ENCODE peak calls at places on chromosomes 5 and 9, in four cellular contexts. One of them, this sample, is unnamed.

GRCh38 chr5:74672215-74672877 is 12.7 kb upstream of the HEXB start:
- DNase-seq in mesendoderm: no peak
- DNase-seq in Peyer's patch: no peak
- DNase-seq in suprapubic skin: no peak
- DNase-seq in this sample: no peak

GRCh38 chr5:12330381-12330780 is 426.1 kb upstream of the CTNND2 start:
- DNase-seq in mesendoderm: peak; percentile 58
- DNase-seq in Peyer's patch: no peak
- DNase-seq in suprapubic skin: no peak
- DNase-seq in this sample: no peak

GRCh38 chr9:112711050-112711689 is 6.7 kb downstream of the INIP start:
- DNase-seq in mesendoderm: peak; percentile 56
- DNase-seq in Peyer's patch: no peak
- DNase-seq in suprapubic skin: no peak
- DNase-seq in this sample: peak; percentile 21

GRCh38 chr5:76256116-76256889 is 146.8 kb upstream of the IQGAP2 start:
- DNase-seq in mesendoderm: peak; percentile 84
- DNase-seq in Peyer's patch: peak; percentile 59
- DNase-seq in suprapubic skin: no peak
- DNase-seq in this sample: peak; percentile 61

GRCh38 chr5:167853421-167853820 is 438.0 kb upstream of the WWC1 start:
- DNase-seq in mesendoderm: no peak
- DNase-seq in Peyer's patch: no peak
- DNase-seq in suprapubic skin: no peak
- DNase-seq in this sample: no peak

GRCh38 chr5:157266286-157267007 is 524 bp downstream of the CYFIP2 start:
- DNase-seq in mesendoderm: peak; percentile 49
- DNase-seq in Peyer's patch: peak; percentile 75
- DNase-seq in suprapubic skin: no peak
- DNase-seq in this sample: peak; percentile 81

GRCh38 chr5:36569456-36569855 is 37.0 kb upstream of the SLC1A3 start:
- DNase-seq in mesendoderm: no peak
- DNase-seq in Peyer's patch: no peak
- DNase-seq in suprapubic skin: peak; percentile 65
- DNase-seq in this sample: no peak

GRCh38 chr5:138790684-138791083 is 37.5 kb downstream of the CTNNA1 start:
- DNase-seq in mesendoderm: no peak
- DNase-seq in Peyer's patch: no peak
- DNase-seq in suprapubic skin: no peak
- DNase-seq in this sample: no peak

GRCh38 chr9:118192807-118193206 is 488.6 kb downstream of the TLR4 start:
- DNase-seq in mesendoderm: no peak
- DNase-seq in Peyer's patch: no peak
- DNase-seq in suprapubic skin: no peak
- DNase-seq in this sample: no peak

GRCh38 chr5:123095694-123096120 is 6.7 kb downstream of the PRDM6 start:
- DNase-seq in mesendoderm: no peak
- DNase-seq in Peyer's patch: no peak
- DNase-seq in suprapubic skin: no peak
- DNase-seq in this sample: peak; percentile 38

GRCh38 chr5:123094919-123095693 is 6.1 kb downstream of the PRDM6 start:
- DNase-seq in mesendoderm: peak; percentile 69
- DNase-seq in Peyer's patch: no peak
- DNase-seq in suprapubic skin: no peak
- DNase-seq in this sample: peak; percentile 90

GRCh38 chr5:123093279-123094226 is 4.5 kb downstream of the PRDM6 start:
- DNase-seq in mesendoderm: peak; percentile 67
- DNase-seq in Peyer's patch: no peak
- DNase-seq in suprapubic skin: no peak
- DNase-seq in this sample: peak; percentile 72

GRCh38 chr5:123092696-123093095 is 3.7 kb downstream of the PRDM6 start:
- DNase-seq in mesendoderm: peak; percentile 13
- DNase-seq in Peyer's patch: no peak
- DNase-seq in suprapubic skin: no peak
- DNase-seq in this sample: no peak

GRCh38 chr5:123094227-123094918 is 5.3 kb downstream of the PRDM6 start:
- DNase-seq in mesendoderm: peak; percentile 18
- DNase-seq in Peyer's patch: no peak
- DNase-seq in suprapubic skin: no peak
- DNase-seq in this sample: peak; percentile 61
- H3K4me3 ChIP-seq in mesendoderm: no peak overlapping the region
- H3K4me3 ChIP-seq in Peyer's patch: no peak overlapping the region
- H3K4me3 ChIP-seq in suprapubic skin: no peak overlapping the region
- H3K4me3 ChIP-seq in this sample: peak overlapping the region; percentile 41

GRCh38 chr9:25677301-25678146 is 720 bp downstream of the TUSC1 start:
- DNase-seq in mesendoderm: peak; percentile 86
- DNase-seq in Peyer's patch: peak; percentile 94
- DNase-seq in suprapubic skin: peak; percentile 90
- DNase-seq in this sample: peak; percentile 17

GRCh38 chr9:25681270-25681669 is 3.0 kb upstream of the TUSC1 start:
- DNase-seq in mesendoderm: no peak
- DNase-seq in Peyer's patch: no peak
- DNase-seq in suprapubic skin: no peak
- DNase-seq in this sample: no peak

GRCh38 chr9:25678147-25678666 is at the start of gene TUSC1:
- DNase-seq in mesendoderm: peak; percentile 57
- DNase-seq in Peyer's patch: peak; percentile 88
- DNase-seq in suprapubic skin: peak; percentile 92
- DNase-seq in this sample: peak; percentile 20

DNA sequence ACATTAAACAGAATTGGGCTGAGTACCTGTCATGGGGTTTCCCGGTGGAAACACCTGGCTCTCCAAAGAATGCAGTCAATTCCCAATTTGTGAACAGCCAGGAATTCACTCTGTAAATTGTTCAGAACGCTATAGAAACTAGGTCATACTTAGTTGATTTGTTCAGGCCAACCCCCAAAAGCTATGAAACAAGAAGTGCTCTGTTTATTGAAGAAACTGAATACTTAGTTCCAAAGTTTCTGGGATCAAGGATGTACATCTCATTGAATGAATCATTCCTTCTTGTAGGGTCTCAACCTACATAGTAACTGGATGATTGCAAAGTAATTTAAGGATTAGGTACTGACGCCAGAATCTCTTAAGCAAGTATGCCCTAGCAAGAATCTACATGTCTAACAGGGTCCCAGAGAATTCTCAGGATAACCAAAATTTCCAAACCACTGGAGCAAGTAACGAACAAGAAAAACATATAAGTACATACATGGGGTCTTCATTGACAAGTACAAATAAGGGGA is 659 bp upstream of the TUSC1 start:
- DNase-seq in mesendoderm: no peak
- DNase-seq in Peyer's patch: no peak
- DNase-seq in suprapubic skin: no peak
- DNase-seq in this sample: no peak
- H3K4me3 ChIP-seq in mesendoderm: no peak overlapping the region
- H3K4me3 ChIP-seq in Peyer's patch: peak overlapping the region; percentile 45
- H3K4me3 ChIP-seq in suprapubic skin: peak overlapping the region; percentile 95
- H3K4me3 ChIP-seq in this sample: no peak overlapping the region

DNA sequence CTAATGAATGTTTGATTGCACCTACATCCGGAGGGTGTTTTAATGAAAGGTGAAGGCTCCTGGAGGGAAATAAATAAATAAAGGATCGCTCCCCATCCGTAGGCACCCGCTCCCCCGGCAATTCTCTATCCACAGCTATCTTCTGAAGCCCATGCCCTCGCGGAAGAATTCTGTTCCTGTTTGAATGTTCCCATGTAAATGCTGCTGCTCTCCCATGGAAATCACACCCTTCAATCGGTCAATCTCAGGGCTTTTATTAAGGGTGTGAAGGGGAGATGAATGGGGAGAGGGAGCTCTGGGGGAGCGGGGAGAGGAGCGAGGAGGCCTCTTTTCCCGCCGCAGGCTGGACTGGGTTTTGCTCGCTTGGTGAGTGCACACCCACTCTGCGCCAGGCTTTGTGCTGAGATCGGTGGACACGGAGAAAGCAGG is 21.1 kb upstream of the ARAP3 start:
- DNase-seq in mesendoderm: no peak
- DNase-seq in Peyer's patch: no peak
- DNase-seq in suprapubic skin: no peak
- DNase-seq in this sample: peak; percentile 62
- H3K4me3 ChIP-seq in mesendoderm: no peak overlapping the region
- H3K4me3 ChIP-seq in Peyer's patch: peak overlapping the region; percentile 58
- H3K4me3 ChIP-seq in suprapubic skin: peak overlapping the region; percentile 58
- H3K4me3 ChIP-seq in this sample: peak overlapping the region; percentile 61

DNA sequence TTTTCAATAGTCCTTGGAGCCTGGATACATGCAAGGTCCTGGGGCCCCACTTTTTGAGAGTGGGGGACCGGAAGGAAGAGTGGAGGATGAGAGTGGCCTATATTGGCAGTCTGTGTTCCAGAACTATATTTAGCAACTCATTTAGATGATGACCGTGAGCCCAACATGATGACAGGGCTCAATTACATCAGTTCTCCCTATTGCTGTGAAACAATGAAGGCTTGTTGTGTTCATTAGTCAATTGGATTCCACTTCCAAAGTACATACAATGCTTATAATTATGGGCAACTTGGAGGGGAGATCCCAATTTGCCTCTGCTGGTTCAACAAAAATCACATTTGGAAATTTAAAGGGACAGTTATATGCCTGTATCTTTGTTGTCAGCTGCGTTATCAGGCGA is 91.0 kb downstream of the TARS1 start:
- DNase-seq in mesendoderm: no peak
- DNase-seq in Peyer's patch: no peak
- DNase-seq in suprapubic skin: no peak
- DNase-seq in this sample: no peak
- H3K4me3 ChIP-seq in mesendoderm: no peak overlapping the region
- H3K4me3 ChIP-seq in Peyer's patch: no peak overlapping the region
- H3K4me3 ChIP-seq in suprapubic skin: no peak overlapping the region
- H3K4me3 ChIP-seq in this sample: no peak overlapping the region

GRCh38 chr9:81559197-81559596 is 130.2 kb downstream of the TLE1 start:
- DNase-seq in mesendoderm: no peak
- DNase-seq in Peyer's patch: no peak
- DNase-seq in suprapubic skin: no peak
- DNase-seq in this sample: no peak
- H3K4me3 ChIP-seq in mesendoderm: no peak overlapping the region
- H3K4me3 ChIP-seq in Peyer's patch: no peak overlapping the region
- H3K4me3 ChIP-seq in suprapubic skin: no peak overlapping the region
- H3K4me3 ChIP-seq in this sample: no peak overlapping the region

DNA sequence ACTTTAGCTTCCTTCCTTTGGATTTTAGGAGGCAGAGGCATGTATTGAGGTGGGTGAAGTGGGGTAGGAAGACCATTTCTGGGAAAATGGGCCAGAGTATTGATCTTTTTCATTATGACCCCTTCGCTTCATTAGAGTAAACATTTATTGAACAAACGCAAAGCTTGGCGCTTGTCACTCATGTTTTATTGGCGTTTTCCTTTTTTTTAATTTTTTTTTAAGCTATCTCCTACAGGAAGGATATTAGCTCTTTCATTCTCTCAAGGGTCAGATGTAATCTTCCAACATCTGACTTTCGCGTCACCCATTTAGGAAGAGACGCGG is 273 bp upstream of the SUB1 start:
- DNase-seq in mesendoderm: no peak
- DNase-seq in Peyer's patch: no peak
- DNase-seq in suprapubic skin: no peak
- DNase-seq in this sample: no peak
- H3K4me3 ChIP-seq in mesendoderm: no peak overlapping the region
- H3K4me3 ChIP-seq in Peyer's patch: peak overlapping the region; percentile 99
- H3K4me3 ChIP-seq in suprapubic skin: peak overlapping the region; percentile 72
- H3K4me3 ChIP-seq in this sample: peak overlapping the region; percentile 57

GRCh38 chr9:134231767-134232166 is 67.4 kb upstream of the RNU6ATAC start:
- DNase-seq in mesendoderm: no peak
- DNase-seq in Peyer's patch: no peak
- DNase-seq in suprapubic skin: no peak
- DNase-seq in this sample: no peak

GRCh38 chr9:134229466-134230091 is 65.2 kb upstream of the RNU6ATAC start:
- DNase-seq in mesendoderm: no peak
- DNase-seq in Peyer's patch: no peak
- DNase-seq in suprapubic skin: no peak
- DNase-seq in this sample: no peak

GRCh38 chr9:134230942-134231325 is 66.6 kb upstream of the RNU6ATAC start:
- DNase-seq in mesendoderm: no peak
- DNase-seq in Peyer's patch: no peak
- DNase-seq in suprapubic skin: no peak
- DNase-seq in this sample: no peak

GRCh38 chr9:134231330-134231745 is 67.0 kb upstream of the RNU6ATAC start:
- DNase-seq in mesendoderm: no peak
- DNase-seq in Peyer's patch: no peak
- DNase-seq in suprapubic skin: no peak
- DNase-seq in this sample: no peak

GRCh38 chr9:134230092-134230941 is 66.0 kb upstream of the RNU6ATAC start:
- DNase-seq in mesendoderm: no peak
- DNase-seq in Peyer's patch: no peak
- DNase-seq in suprapubic skin: no peak
- DNase-seq in this sample: no peak
- H3K4me3 ChIP-seq in mesendoderm: no peak overlapping the region
- H3K4me3 ChIP-seq in Peyer's patch: no peak overlapping the region
- H3K4me3 ChIP-seq in suprapubic skin: no peak overlapping the region
- H3K4me3 ChIP-seq in this sample: no peak overlapping the region

GRCh38 chr5:90398726-90399125 is 10.8 kb downstream of the CETN3 start:
- DNase-seq in mesendoderm: no peak
- DNase-seq in Peyer's patch: no peak
- DNase-seq in suprapubic skin: no peak
- DNase-seq in this sample: no peak
- H3K4me3 ChIP-seq in mesendoderm: no peak overlapping the region
- H3K4me3 ChIP-seq in Peyer's patch: no peak overlapping the region
- H3K4me3 ChIP-seq in suprapubic skin: no peak overlapping the region
- H3K4me3 ChIP-seq in this sample: no peak overlapping the region

This sample was measured in H7.